ENCODE peak calls at places on chromosomes 13 and 19, in ten cellular contexts. V is NCI-H1436 treated with DMSO at 0.1 percent for 48 hours; F is suprapubic skin; Z is RWPE1; R is fibroblast of lung; P is NCI-H510A; I is caudate nucleus; N is activated CD4-positive, alpha-beta memory T cell treated with anti-CD3 and anti-CD28 coated beads, Interleukin-2, amount 10 ng/mL, durations not matched to agents 7 days and 5 days; X is tibial artery; S is MV-4-11. L is an unnamed sample.

GRCh38 chr19:39110263-39110967 is 15.2 kb upstream of the PAK4 start:
- DNase-seq in N (peak; percentile 76), V (no peak), Z (peak; percentile 64), P (peak; percentile 20), I (peak; percentile 24), X (peak; percentile 41), S (peak; percentile 21), R (peak; percentile 27), F (peak; percentile 76), L (no peak)

GRCh38 chr19:31185261-31185660 is 164.0 kb downstream of the TSHZ3 start:
- DNase-seq in X (no peak), Z (no peak), F (no peak), P (no peak), R (no peak), S (no peak), N (no peak), I (no peak), V (no peak), L (no peak)

GRCh38 chr19:11539495-11540365 is 1.1 kb downstream of the CNN1 start:
- DNase-seq in X (peak; percentile 41), N (no peak), F (no peak), V (no peak), R (peak; percentile 22), S (no peak), P (no peak), Z (no peak), I (no peak), L (no peak)

GRCh38 chr13:87769445-87769844 is 98.3 kb downstream of the SLITRK5 start:
- DNase-seq in N (no peak), X (no peak), F (no peak), V (no peak), Z (no peak), R (no peak), S (no peak), I (no peak), P (no peak), L (no peak)

GRCh38 chr13:110216403-110217041 is 90.4 kb downstream of the COL4A1 start:
- DNase-seq in Z (no peak), N (no peak), S (no peak), X (no peak), P (no peak), F (no peak), V (no peak), R (peak; percentile 86), I (no peak), L (peak; percentile 67)

GRCh38 chr19:10286803-10287737 is at the start of gene ICAM4:
- DNase-seq in P (no peak), X (peak; percentile 54), N (peak; percentile 67), Z (no peak), S (peak; percentile 91), I (no peak), R (peak; percentile 83), F (peak; percentile 72), V (no peak), L (no peak)

GRCh38 chr13:76890036-76890435 is 3.8 kb upstream of the KCTD12 start:
- DNase-seq in N (no peak), I (no peak), X (no peak), V (no peak), F (no peak), R (peak; percentile 22), S (no peak), Z (peak; percentile 82), P (no peak), L (no peak)

GRCh38 chr19:55146078-55146647 is 2.8 kb downstream of the TNNT1 start:
- DNase-seq in I (no peak), S (peak; percentile 65), R (no peak), V (no peak), P (peak; percentile 64), F (no peak), N (peak; percentile 38), Z (peak; percentile 73), X (no peak), L (no peak)

GRCh38 chr19:47628058-47628771 is 19.3 kb downstream of the BICRA start:
- DNase-seq in X (no peak), R (no peak), F (no peak), Z (no peak), S (no peak), V (no peak), N (no peak), I (no peak), P (no peak), L (no peak)

GRCh38 chr13:66803759-66804456 is 426.2 kb downstream of the PCDH9 start:
- DNase-seq in I (no peak), X (no peak), R (no peak), F (no peak), V (no peak), P (no peak), S (no peak), Z (no peak), N (no peak), L (no peak)

GRCh38 chr19:48724796-48725753 is 5.5 kb upstream of the MAMSTR start:
- DNase-seq in S (peak; percentile 97), I (no peak), F (no peak), Z (peak; percentile 57), V (no peak), P (no peak), N (no peak), R (peak; percentile 93), X (no peak), L (peak; percentile 74)

GRCh38 chr19:45168767-45169351 is 8.1 kb upstream of the NKPD1 start:
- DNase-seq in X (no peak), Z (no peak), S (peak; percentile 62), R (no peak), N (no peak), I (no peak), F (no peak), P (peak; percentile 87), V (no peak), L (no peak)

GRCh38 chr19:8413593-8413923 is 453 bp downstream of the MARCHF2 start:
- DNase-seq in I (no peak), P (no peak), X (no peak), Z (no peak), F (no peak), V (no peak), R (no peak), S (no peak), N (no peak), L (no peak)

GRCh38 chr13:109479991-109480696 is 306.2 kb downstream of the IRS2 start:
- DNase-seq in P (no peak), S (no peak), V (no peak), F (no peak), R (peak; percentile 47), N (no peak), Z (no peak), I (no peak), X (peak; percentile 38), L (no peak)

GRCh38 chr13:48594080-48594815 is 59.5 kb upstream of the CYSLTR2 start:
- DNase-seq in S (no peak), Z (no peak), V (no peak), X (no peak), F (no peak), N (no peak), I (no peak), P (no peak), R (no peak), L (no peak)

GRCh38 chr13:114021464-114022308 is 47.8 kb upstream of the C13orf46 start:
- DNase-seq in R (no peak), Z (no peak), I (no peak), S (no peak), F (no peak), X (no peak), N (no peak), P (no peak), V (no peak), L (no peak)

GRCh38 chr19:40284501-40285352 is at the start of gene AKT2:
- DNase-seq in V (no peak), F (peak; percentile 87), S (peak; percentile 48), N (peak; percentile 53), Z (no peak), R (peak; percentile 49), P (peak; percentile 81), I (peak; percentile 77), X (peak; percentile 35), L (peak; percentile 56)

GRCh38 chr13:51800456-51800855 is 3.5 kb downstream of the DHRS12 start:
- DNase-seq in Z (no peak), I (no peak), N (no peak), S (peak; percentile 38), X (peak; percentile 81), R (no peak), F (peak; percentile 66), V (no peak), P (no peak), L (no peak)

GRCh38 chr13:35614666-35615065 is 138.2 kb upstream of the MAB21L1 start:
- DNase-seq in N (no peak), F (no peak), Z (no peak), S (no peak), X (no peak), V (no peak), R (no peak), P (no peak), I (no peak), L (no peak)